ENCODE peak calls at places on chromosomes 13 and 19, in eight cellular contexts. J, P, H, Z, K, S, U and T are unnamed samples.

GRCh38 chr19:12065100-12065538 is 588 bp downstream of the ZNF844 start:
- DNase-seq in J (peak; percentile 57), P (no peak), H (no peak), Z (no peak), K (no peak), S (peak; percentile 19), U (no peak), T (no peak)

GRCh38 chr19:46303702-46304397 is 7.0 kb downstream of the HIF3A start:
- DNase-seq in J (peak; percentile 86), P (peak; percentile 75), H (no peak), Z (no peak), K (no peak), S (no peak), U (no peak), T (peak; percentile 74)

GRCh38 chr13:79393564-79394249 is 12.3 kb downstream of the RBM26 start:
- DNase-seq in J (peak; percentile 59), P (no peak), H (peak; percentile 87), Z (peak; percentile 85), K (no peak), S (no peak), U (no peak), T (no peak)

GRCh38 chr19:41166888-41167804 is 25.9 kb upstream of the CYP2S1 start:
- DNase-seq in J (peak; percentile 68), P (no peak), H (no peak), Z (no peak), K (no peak), S (no peak), U (no peak), T (no peak)

GRCh38 chr19:2524840-2525723 is 49.2 kb downstream of the GADD45B start:
- DNase-seq in J (peak; percentile 84), P (peak; percentile 71), H (no peak), Z (no peak), K (peak; percentile 82), S (no peak), U (no peak), T (peak; percentile 59)

GRCh38 chr13:85074543-85075313 is 724.5 kb downstream of the SLITRK6 start:
- DNase-seq in J (no peak), P (no peak), H (no peak), Z (no peak), K (peak; percentile 4), S (no peak), U (no peak), T (no peak)

GRCh38 chr13:65926750-65927171 is 1303.4 kb downstream of the PCDH9 start:
- DNase-seq in J (peak; percentile 21), P (peak; percentile 67), H (no peak), Z (no peak), K (no peak), S (no peak), U (no peak), T (peak; percentile 58)

GRCh38 chr19:46766569-46767317 is 20.5 kb upstream of the STRN4 start:
- DNase-seq in J (no peak), P (peak; percentile 62), H (peak; percentile 72), Z (peak; percentile 56), K (peak; percentile 62), S (no peak), U (peak; percentile 36), T (peak; percentile 56)

GRCh38 chr19:11598103-11598483 is 810 bp downstream of the ZNF627 start:
- DNase-seq in J (no peak), P (no peak), H (no peak), Z (no peak), K (no peak), S (no peak), U (no peak), T (no peak)

GRCh38 chr19:56110515-56111448 is 10.3 kb downstream of the ZNF787 start:
- DNase-seq in J (peak; percentile 75), P (peak; percentile 75), H (no peak), Z (no peak), K (no peak), S (no peak), U (no peak), T (peak; percentile 69)